ENCODE peak calls at places on chromosomes 5 and 9, in ten cellular contexts. I is stimulated activated CD4-positive, alpha-beta T cell treated with anti-CD3 and anti-CD28 coated beads, Interleukin-4, amount 100 ng/mL, for 4 hours; J is nephron progenitor cell; H is activated T-cell treated with anti-CD3 and anti-CD28 coated beads, Interleukin-2, amount 50 U/mL, for 72 hours; C is GM06990; O is SJSA1; T is activated CD8-positive, alpha-beta memory T cell treated with anti-CD3 and anti-CD28 coated beads for 24 hours; P is DND-41; Q is esophagus squamous epithelium; L is lower lobe of right lung. Z is an unnamed sample.

GRCh38 chr5:172820046-172820767 is 13.8 kb upstream of the ERGIC1 start:
- DNase-seq in Q (no peak), P (no peak), H (peak; percentile 45), J (no peak), T (no peak), I (peak; percentile 76), L (no peak), O (peak; percentile 64), C (no peak), Z (peak; percentile 83)

GRCh38 chr9:79134654-79135053 is 437.1 kb upstream of the TLE4 start:
- DNase-seq in P (peak; percentile 4), Q (no peak), J (peak; percentile 13), L (no peak), C (no peak), T (no peak), O (peak; percentile 47), I (no peak), H (no peak), Z (no peak)

GRCh38 chr5:172493906-172494305 is 39.6 kb upstream of the SH3PXD2B start:
- DNase-seq in H (no peak), I (no peak), C (no peak), Q (no peak), L (no peak), P (no peak), T (peak; percentile 5), J (no peak), O (peak; percentile 18), Z (no peak)

GRCh38 chr9:127351182-127352166 is 45.5 kb upstream of the SLC2A8 start:
- DNase-seq in P (no peak), C (no peak), Q (no peak), O (no peak), H (no peak), J (no peak), L (no peak), I (no peak), T (no peak), Z (no peak)

GRCh38 chr5:124801551-124801950 is 55.1 kb upstream of the ZNF608 start:
- DNase-seq in Q (no peak), L (no peak), P (no peak), I (no peak), T (no peak), H (no peak), C (no peak), J (no peak), O (no peak), Z (no peak)

GRCh38 chr5:142977363-142978051 is 207.3 kb downstream of the ARHGAP26 start:
- DNase-seq in O (peak; percentile 87), T (peak; percentile 74), C (no peak), J (no peak), I (peak; percentile 46), H (peak; percentile 41), P (peak; percentile 81), L (no peak), Q (no peak), Z (no peak)

GRCh38 chr9:91915524-91916266 is 34.3 kb downstream of the ROR2 start:
- DNase-seq in T (no peak), L (no peak), O (no peak), C (no peak), J (no peak), H (no peak), Q (no peak), P (no peak), I (no peak), Z (no peak)

GRCh38 chr9:120583958-120584369 is 4.0 kb upstream of the CDK5RAP2 start:
- DNase-seq in H (peak; percentile 16), C (peak; percentile 35), Q (no peak), O (peak; percentile 70), I (no peak), T (no peak), L (no peak), P (peak; percentile 50), J (no peak), Z (no peak)

GRCh38 chr9:90069107-90069506 is 464.3 kb downstream of the GADD45G start:
- DNase-seq in I (no peak), T (no peak), O (no peak), L (no peak), C (no peak), J (no peak), H (no peak), P (no peak), Q (no peak), Z (no peak)

GRCh38 chr5:31963961-31964360 is 210.2 kb downstream of the GOLPH3 start:
- DNase-seq in L (no peak), T (no peak), J (no peak), H (no peak), Q (no peak), I (no peak), P (no peak), O (no peak), C (no peak), Z (no peak)

GRCh38 chr5:52707626-52708025 is 80.1 kb upstream of the ITGA1 start:
- DNase-seq in Q (no peak), L (no peak), P (no peak), I (no peak), J (no peak), O (no peak), T (no peak), C (no peak), H (no peak), Z (no peak)

GRCh38 chr5:157352756-157353340 is 86.9 kb downstream of the CYFIP2 start:
- DNase-seq in P (no peak), T (peak; percentile 59), L (no peak), O (no peak), Q (no peak), C (no peak), J (no peak), H (peak; percentile 60), I (no peak), Z (no peak)

GRCh38 chr5:143110591-143110990 is 292.9 kb downstream of the NR3C1 start:
- DNase-seq in T (no peak), P (no peak), L (no peak), Q (no peak), O (no peak), C (no peak), J (no peak), I (no peak), H (no peak), Z (no peak)

GRCh38 chr9:125844611-125845010 is 97.4 kb downstream of the PBX3 start:
- DNase-seq in P (no peak), C (no peak), L (no peak), O (no peak), T (no peak), J (no peak), Q (no peak), I (no peak), H (no peak), Z (no peak)

GRCh38 chr9:17837931-17838330 is 259.1 kb downstream of the SH3GL2 start:
- DNase-seq in H (no peak), L (no peak), I (no peak), T (no peak), Q (no peak), O (no peak), P (no peak), J (no peak), C (no peak), Z (no peak)

GRCh38 chr9:113398796-113399195 is 2.3 kb downstream of the ALAD start:
- DNase-seq in T (no peak), J (no peak), L (no peak), P (no peak), C (no peak), O (no peak), Q (no peak), I (no peak), H (no peak), Z (no peak)

GRCh38 chr5:96572864-96573512 is 89.2 kb upstream of the CAST start:
- DNase-seq in O (peak; percentile 54), Q (no peak), H (no peak), I (no peak), C (no peak), L (no peak), P (no peak), T (no peak), J (no peak), Z (no peak)

GRCh38 chr9:123275381-123275780 is 7.0 kb upstream of the STRBP start:
- DNase-seq in P (no peak), J (no peak), I (no peak), C (no peak), T (no peak), H (no peak), Q (no peak), L (no peak), O (no peak), Z (no peak)